ENCODE peak calls at places on chromosomes 16 and 17, in four cellular contexts. P is AG08395, B is AG20443, O is RCC 7860. S is an unnamed sample.

GRCh38 chr16:11670171-11671131 is 2.2 kb downstream of the SNN start:
- DNase-seq in O (no peak), B (no peak), P (no peak), S (peak; percentile 29)

GRCh38 chr17:4535667-4536258 is 19.4 kb downstream of the MYBBP1A start:
- DNase-seq in P (no peak), B (no peak), O (no peak), S (no peak)

GRCh38 chr17:7558544-7559306 is at the start of gene TNFSF13:
- DNase-seq in B (peak; percentile 18), P (no peak), O (no peak), S (no peak)

GRCh38 chr17:76492250-76492988 is 8.8 kb downstream of the RHBDF2 start:
- DNase-seq in O (no peak), P (no peak), B (no peak), S (no peak)

GRCh38 chr17:82655038-82655479 is 6.8 kb upstream of the WDR45B start:
- DNase-seq in O (no peak), B (no peak), P (no peak), S (no peak)

GRCh38 chr17:2179615-2180295 is 123.8 kb downstream of the SMG6 start:
- DNase-seq in O (no peak), B (peak; percentile 79), P (peak; percentile 85), S (peak; percentile 94)

GRCh38 chr17:17425591-17425990 is 51.2 kb upstream of the MED9 start:
- DNase-seq in B (no peak), O (no peak), P (no peak), S (peak; percentile 53)

GRCh38 chr16:85165781-85166180 is 53.5 kb upstream of the CIBAR2 start:
- DNase-seq in B (no peak), P (no peak), O (no peak), S (no peak)

GRCh38 chr17:57440522-57441269 is 184.4 kb downstream of the MSI2 start:
- DNase-seq in P (peak; percentile 46), B (peak; percentile 81), O (no peak), S (peak; percentile 78)

GRCh38 chr16:88973415-88974050 is 3.5 kb downstream of the CBFA2T3 start:
- DNase-seq in O (no peak), B (no peak), P (no peak), S (no peak)

GRCh38 chr17:40087049-40087794 is 13.2 kb downstream of the NR1D1 start:
- DNase-seq in P (no peak), O (no peak), B (no peak), S (no peak)

GRCh38 chr17:55729484-55729883 is 6.8 kb upstream of the TMEM100 start:
- DNase-seq in O (no peak), B (no peak), P (no peak), S (no peak)

GRCh38 chr17:1070411-1070810 is 73.5 kb downstream of the TIMM22 start:
- DNase-seq in O (no peak), B (no peak), P (no peak), S (no peak)

GRCh38 chr16:54400261-54400660 is 113.7 kb upstream of the IRX3 start:
- DNase-seq in P (no peak), B (no peak), O (no peak), S (no peak)

GRCh38 chr16:11052080-11052808 is 107.9 kb downstream of the CLEC16A start:
- DNase-seq in P (no peak), B (no peak), O (no peak), S (no peak)

GRCh38 chr17:19940722-19941464 is 36.7 kb downstream of the AKAP10 start:
- DNase-seq in P (peak; percentile 22), B (no peak), O (peak; percentile 22), S (peak; percentile 57)

GRCh38 chr16:83689385-83689831 is 118.4 kb upstream of the HSBP1 start:
- DNase-seq in O (peak; percentile 97), P (peak; percentile 93), B (peak; percentile 86), S (peak; percentile 95)

GRCh38 chr16:27813591-27813990 is 249.9 kb downstream of the GSG1L start:
- DNase-seq in O (no peak), B (no peak), P (no peak), S (no peak)

GRCh38 chr17:76138234-76138895 is 2.7 kb downstream of the FOXJ1 start:
- DNase-seq in B (no peak), P (no peak), O (peak; percentile 66), S (no peak)